ENCODE peak calls at places on chromosomes 6 and 20, in four cellular contexts. One of them, this sample, is unnamed.

GRCh38 chr6:162770955-162771354 is 43.2 kb downstream of the PACRG start:
- DNase-seq in stomach: no peak
- DNase-seq in transverse colon: no peak
- DNase-seq in ovary: no peak
- DNase-seq in this sample: no peak

GRCh38 chr6:115514656-115515055 is 546.0 kb downstream of the FRK start:
- DNase-seq in stomach: no peak
- DNase-seq in transverse colon: no peak
- DNase-seq in ovary: no peak
- DNase-seq in this sample: no peak

GRCh38 chr6:1604991-1605821 is 4.5 kb upstream of the FOXC1 start:
- DNase-seq in transverse colon: no peak
- DNase-seq in ovary: no peak
- DNase-seq in stomach: no peak
- DNase-seq in this sample: no peak

GRCh38 chr6:13923527-13924145 is 1.1 kb upstream of the RNF182 start:
- DNase-seq in ovary: no peak
- DNase-seq in transverse colon: no peak
- DNase-seq in stomach: no peak
- DNase-seq in this sample: no peak

GRCh38 chr20:21209668-21210067 is 83.8 kb downstream of the KIZ start:
- DNase-seq in ovary: no peak
- DNase-seq in stomach: no peak
- DNase-seq in transverse colon: no peak
- DNase-seq in this sample: no peak

GRCh38 chr6:156825475-156825874 is 48.3 kb downstream of the ARID1B start:
- DNase-seq in ovary: no peak
- DNase-seq in stomach: no peak
- DNase-seq in transverse colon: no peak
- DNase-seq in this sample: no peak

GRCh38 chr20:32206383-32207210 is 946 bp downstream of the PLAGL2 start:
- DNase-seq in stomach: no peak
- DNase-seq in ovary: no peak
- DNase-seq in transverse colon: no peak
- DNase-seq in this sample: no peak

GRCh38 chr20:23049201-23049932 is at the start of gene THBD:
- DNase-seq in transverse colon: peak; percentile 56
- DNase-seq in ovary: peak; percentile 61
- DNase-seq in stomach: peak; percentile 76
- DNase-seq in this sample: peak; percentile 85

GRCh38 chr6:57072108-57072507 is 17.9 kb upstream of the ZNF451 start:
- DNase-seq in transverse colon: no peak
- DNase-seq in ovary: no peak
- DNase-seq in stomach: no peak
- DNase-seq in this sample: no peak

GRCh38 chr20:43748274-43748673 is 21.5 kb upstream of the GTSF1L start:
- DNase-seq in stomach: no peak
- DNase-seq in transverse colon: no peak
- DNase-seq in ovary: no peak
- DNase-seq in this sample: no peak

GRCh38 chr20:41029150-41029872 is 689 bp downstream of the TOP1 start:
- DNase-seq in transverse colon: peak; percentile 32
- DNase-seq in stomach: no peak
- DNase-seq in ovary: peak; percentile 70
- DNase-seq in this sample: peak; percentile 38

GRCh38 chr6:130912451-130912850 is 85.2 kb downstream of the SMLR1 start:
- DNase-seq in ovary: no peak
- DNase-seq in transverse colon: no peak
- DNase-seq in stomach: no peak
- DNase-seq in this sample: no peak

GRCh38 chr6:12582421-12583110 is 134.0 kb upstream of the PHACTR1 start:
- DNase-seq in transverse colon: no peak
- DNase-seq in stomach: no peak
- DNase-seq in ovary: no peak
- DNase-seq in this sample: no peak

GRCh38 chr20:49937023-49937929 is 1.1 kb downstream of the RNF114 start:
- DNase-seq in transverse colon: peak; percentile 42
- DNase-seq in ovary: no peak
- DNase-seq in stomach: no peak
- DNase-seq in this sample: no peak

GRCh38 chr20:8602389-8603116 is 466.3 kb upstream of the PLCB4 start:
- DNase-seq in stomach: no peak
- DNase-seq in transverse colon: no peak
- DNase-seq in ovary: no peak
- DNase-seq in this sample: no peak

GRCh38 chr20:44245977-44246376 is 1.1 kb upstream of the GDAP1L1 start:
- DNase-seq in ovary: no peak
- DNase-seq in transverse colon: no peak
- DNase-seq in stomach: no peak
- DNase-seq in this sample: no peak

GRCh38 chr20:52619101-52619500 is 353.1 kb upstream of the TSHZ2 start:
- DNase-seq in stomach: no peak
- DNase-seq in transverse colon: no peak
- DNase-seq in ovary: no peak
- DNase-seq in this sample: no peak

GRCh38 chr6:146433881-146434741 is 109.5 kb upstream of the RAB32 start:
- DNase-seq in transverse colon: no peak
- DNase-seq in ovary: no peak
- DNase-seq in stomach: no peak
- DNase-seq in this sample: no peak

DNA sequence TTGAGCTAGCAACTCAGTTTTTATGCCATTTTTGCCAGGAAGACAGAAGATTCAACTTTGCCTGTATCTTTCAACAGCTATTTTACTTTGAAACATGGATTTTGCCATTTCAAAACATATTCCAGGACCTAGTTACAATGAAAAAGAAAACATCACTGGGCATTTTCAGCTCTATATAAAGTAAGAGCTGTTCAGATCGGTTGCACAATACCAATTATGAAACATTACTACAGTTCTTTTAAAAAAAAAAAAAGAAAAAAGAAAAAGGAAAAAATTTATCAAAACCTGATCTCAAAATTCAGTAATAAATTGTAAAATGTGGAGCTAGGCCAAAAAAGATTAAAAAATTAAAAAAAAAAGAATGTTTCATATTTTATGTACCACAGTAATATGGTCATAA is 15.6 kb downstream of the BCLAF1 start:
- DNase-seq in transverse colon: no peak
- DNase-seq in ovary: no peak
- DNase-seq in stomach: no peak
- DNase-seq in this sample: no peak
- H3K36me3 ChIP-seq in transverse colon: peaks cover 74% of the 10 kb centered on the region
- H3K36me3 ChIP-seq in ovary: peaks cover 5% of the 10 kb centered on the region
- H3K36me3 ChIP-seq in stomach: peaks cover 43% of the 10 kb centered on the region
- H3K36me3 ChIP-seq in this sample: peaks cover 18% of the 10 kb centered on the region

GRCh38 chr20:3935295-3935955 is 46.2 kb downstream of the PANK2 start:
- DNase-seq in ovary: no peak
- DNase-seq in transverse colon: no peak
- DNase-seq in stomach: no peak
- DNase-seq in this sample: no peak

GRCh38 chr20:3934628-3935027 is 45.4 kb downstream of the PANK2 start:
- DNase-seq in transverse colon: no peak
- DNase-seq in ovary: no peak
- DNase-seq in stomach: no peak
- DNase-seq in this sample: no peak

GRCh38 chr20:3933126-3933684 is 44.0 kb downstream of the PANK2 start:
- DNase-seq in stomach: no peak
- DNase-seq in ovary: no peak
- DNase-seq in transverse colon: no peak
- DNase-seq in this sample: no peak

GRCh38 chr20:3937618-3938017 is 48.4 kb downstream of the PANK2 start:
- DNase-seq in stomach: no peak
- DNase-seq in transverse colon: no peak
- DNase-seq in ovary: no peak
- DNase-seq in this sample: no peak

DNA sequence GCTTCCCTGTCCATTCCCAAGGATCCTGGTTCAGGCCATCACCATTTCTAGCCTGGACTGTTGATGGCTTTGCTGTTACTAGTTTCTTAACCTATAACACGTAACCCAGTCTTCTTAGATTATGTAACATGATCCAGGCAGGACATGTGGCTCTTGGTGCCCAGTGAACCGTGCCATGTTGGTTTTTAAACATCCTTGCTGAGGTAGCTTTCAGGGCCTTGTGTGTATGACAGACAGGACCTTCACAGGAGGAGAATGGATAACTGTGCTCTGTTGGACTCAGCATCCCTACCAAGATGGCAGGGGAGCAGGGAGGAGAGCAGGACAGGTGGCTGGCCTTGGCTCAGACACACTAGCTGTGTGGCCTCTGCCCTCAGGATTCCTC is 46.8 kb downstream of the PANK2 start:
- DNase-seq in transverse colon: no peak
- DNase-seq in ovary: no peak
- DNase-seq in stomach: no peak
- DNase-seq in this sample: no peak
- H3K36me3 ChIP-seq in transverse colon: no peaks in the 10 kb centered on the region
- H3K36me3 ChIP-seq in ovary: no peaks in the 10 kb centered on the region
- H3K36me3 ChIP-seq in stomach: no peaks in the 10 kb centered on the region
- H3K36me3 ChIP-seq in this sample: peaks cover 10% of the 10 kb centered on the region

GRCh38 chr20:34995192-34995591 is 39.5 kb downstream of the MYH7B start:
- DNase-seq in transverse colon: no peak
- DNase-seq in stomach: no peak
- DNase-seq in ovary: no peak
- DNase-seq in this sample: no peak
- H3K36me3 ChIP-seq in transverse colon: peaks cover 9% of the 10 kb centered on the region
- H3K36me3 ChIP-seq in stomach: peaks cover 37% of the 10 kb centered on the region
- H3K36me3 ChIP-seq in ovary: no peaks in the 10 kb centered on the region
- H3K36me3 ChIP-seq in this sample: peaks cover 59% of the 10 kb centered on the region

GRCh38 chr20:3277686-3278465 is 38.9 kb upstream of the SLC4A11 start:
- DNase-seq in stomach: no peak
- DNase-seq in ovary: no peak
- DNase-seq in transverse colon: no peak
- DNase-seq in this sample: no peak

GRCh38 chr20:3276400-3277015 is 37.5 kb upstream of the SLC4A11 start:
- DNase-seq in transverse colon: no peak
- DNase-seq in ovary: no peak
- DNase-seq in stomach: no peak
- DNase-seq in this sample: no peak

GRCh38 chr20:3275064-3275935 is 36.3 kb upstream of the SLC4A11 start:
- DNase-seq in ovary: no peak
- DNase-seq in stomach: no peak
- DNase-seq in transverse colon: no peak
- DNase-seq in this sample: no peak

GRCh38 chr20:3273371-3273770 is 34.4 kb upstream of the SLC4A11 start:
- DNase-seq in ovary: no peak
- DNase-seq in transverse colon: no peak
- DNase-seq in stomach: no peak
- DNase-seq in this sample: no peak

DNA sequence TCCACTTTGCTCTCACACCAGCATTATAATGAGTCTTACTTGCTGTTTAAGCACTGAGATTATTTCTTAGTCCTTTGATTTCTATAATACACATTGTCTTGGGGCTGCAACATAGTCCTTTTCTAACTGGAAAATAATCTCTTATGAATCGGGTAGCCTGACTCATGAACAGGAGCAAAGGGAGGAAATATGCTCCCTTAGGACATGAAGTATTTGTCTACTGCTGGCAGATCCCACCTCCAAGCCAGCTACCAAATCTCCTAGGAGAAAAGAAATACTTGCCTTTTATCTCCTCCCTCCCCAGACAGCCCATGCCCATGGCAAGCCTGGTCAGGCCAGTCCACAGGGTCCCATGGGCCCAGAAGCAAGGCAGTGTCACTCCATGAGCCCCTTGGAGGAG is 37.0 kb upstream of the SLC4A11 start:
- DNase-seq in stomach: no peak
- DNase-seq in ovary: no peak
- DNase-seq in transverse colon: no peak
- DNase-seq in this sample: no peak
- H3K36me3 ChIP-seq in stomach: peaks cover 52% of the 10 kb centered on the region
- H3K36me3 ChIP-seq in ovary: no peaks in the 10 kb centered on the region
- H3K36me3 ChIP-seq in transverse colon: no peaks in the 10 kb centered on the region
- H3K36me3 ChIP-seq in this sample: peaks cover 17% of the 10 kb centered on the region